ENCODE peak calls at places on chromosomes 7 and 10, in eight cellular contexts. One of them, this sample, is unnamed.

GRCh38 chr7:26213821-26214515 is 12.4 kb downstream of the CBX3 start:
- DNase-seq in prostate gland: no peak
- DNase-seq in lung: no peak
- DNase-seq in psoas muscle: no peak
- DNase-seq in GM23248: no peak
- DNase-seq in thoracic aorta: no peak
- DNase-seq in tibial artery: no peak
- DNase-seq in SJSA1: no peak
- DNase-seq in this sample: no peak

GRCh38 chr10:17454181-17454800 is at the start of gene ST8SIA6:
- DNase-seq in prostate gland: peak; percentile 54
- DNase-seq in lung: no peak
- DNase-seq in psoas muscle: peak; percentile 69
- DNase-seq in GM23248: peak; percentile 74
- DNase-seq in thoracic aorta: no peak
- DNase-seq in tibial artery: no peak
- DNase-seq in SJSA1: peak; percentile 52
- DNase-seq in this sample: peak; percentile 34

GRCh38 chr7:339062-339342 is 49.0 kb downstream of the FOXL3 start:
- DNase-seq in prostate gland: no peak
- DNase-seq in lung: no peak
- DNase-seq in psoas muscle: no peak
- DNase-seq in GM23248: no peak
- DNase-seq in thoracic aorta: no peak
- DNase-seq in tibial artery: no peak
- DNase-seq in SJSA1: no peak
- DNase-seq in this sample: no peak

GRCh38 chr10:1674501-1674900 is 62.8 kb downstream of the ADARB2 start:
- DNase-seq in prostate gland: no peak
- DNase-seq in lung: no peak
- DNase-seq in psoas muscle: no peak
- DNase-seq in GM23248: no peak
- DNase-seq in thoracic aorta: no peak
- DNase-seq in tibial artery: peak; percentile 24
- DNase-seq in SJSA1: no peak
- DNase-seq in this sample: no peak

GRCh38 chr7:14322724-14323123 is 333.3 kb upstream of the ETV1 start:
- DNase-seq in prostate gland: no peak
- DNase-seq in lung: no peak
- DNase-seq in psoas muscle: no peak
- DNase-seq in GM23248: no peak
- DNase-seq in thoracic aorta: no peak
- DNase-seq in tibial artery: no peak
- DNase-seq in SJSA1: no peak
- DNase-seq in this sample: no peak

GRCh38 chr10:8051851-8052257 is 2.6 kb upstream of the GATA3 start:
- DNase-seq in prostate gland: no peak
- DNase-seq in lung: no peak
- DNase-seq in psoas muscle: no peak
- DNase-seq in GM23248: no peak
- DNase-seq in thoracic aorta: no peak
- DNase-seq in tibial artery: peak; percentile 59
- DNase-seq in SJSA1: no peak
- DNase-seq in this sample: no peak

GRCh38 chr10:79185067-79185774 is 116.5 kb downstream of the ZMIZ1 start:
- DNase-seq in prostate gland: no peak
- DNase-seq in lung: no peak
- DNase-seq in psoas muscle: no peak
- DNase-seq in GM23248: peak; percentile 45
- DNase-seq in thoracic aorta: no peak
- DNase-seq in tibial artery: no peak
- DNase-seq in SJSA1: no peak
- DNase-seq in this sample: peak; percentile 67

GRCh38 chr7:73330772-73331171 is 2.8 kb downstream of the FKBP6 start:
- DNase-seq in prostate gland: no peak
- DNase-seq in lung: no peak
- DNase-seq in psoas muscle: no peak
- DNase-seq in GM23248: no peak
- DNase-seq in thoracic aorta: no peak
- DNase-seq in tibial artery: no peak
- DNase-seq in SJSA1: no peak
- DNase-seq in this sample: no peak

GRCh38 chr7:111356941-111357340 is 205.4 kb downstream of the IMMP2L start:
- DNase-seq in prostate gland: no peak
- DNase-seq in lung: no peak
- DNase-seq in psoas muscle: no peak
- DNase-seq in GM23248: peak; percentile 3
- DNase-seq in thoracic aorta: no peak
- DNase-seq in tibial artery: no peak
- DNase-seq in SJSA1: no peak
- DNase-seq in this sample: no peak

GRCh38 chr7:97971120-97971989 is 18.6 kb downstream of the OCM2 start:
- DNase-seq in prostate gland: no peak
- DNase-seq in lung: peak; percentile 30
- DNase-seq in psoas muscle: no peak
- DNase-seq in GM23248: peak; percentile 45
- DNase-seq in thoracic aorta: no peak
- DNase-seq in tibial artery: no peak
- DNase-seq in SJSA1: no peak
- DNase-seq in this sample: no peak

GRCh38 chr7:101395376-101395775 is 32.7 kb downstream of the COL26A1 start:
- DNase-seq in prostate gland: no peak
- DNase-seq in lung: no peak
- DNase-seq in psoas muscle: no peak
- DNase-seq in GM23248: no peak
- DNase-seq in thoracic aorta: no peak
- DNase-seq in tibial artery: no peak
- DNase-seq in SJSA1: no peak
- DNase-seq in this sample: no peak

GRCh38 chr7:80588591-80588990 is 49.9 kb upstream of the CD36 start:
- DNase-seq in prostate gland: no peak
- DNase-seq in lung: no peak
- DNase-seq in psoas muscle: no peak
- DNase-seq in GM23248: peak; percentile 39
- DNase-seq in thoracic aorta: no peak
- DNase-seq in tibial artery: no peak
- DNase-seq in SJSA1: no peak
- DNase-seq in this sample: no peak

GRCh38 chr7:1242129-1242572 is 9.5 kb downstream of the UNCX start:
- DNase-seq in prostate gland: no peak
- DNase-seq in lung: no peak
- DNase-seq in psoas muscle: peak; percentile 23
- DNase-seq in GM23248: no peak
- DNase-seq in thoracic aorta: no peak
- DNase-seq in tibial artery: no peak
- DNase-seq in SJSA1: no peak
- DNase-seq in this sample: no peak

GRCh38 chr10:81036257-81036656 is 498.6 kb downstream of the SH2D4B start:
- DNase-seq in prostate gland: no peak
- DNase-seq in lung: no peak
- DNase-seq in psoas muscle: no peak
- DNase-seq in GM23248: no peak
- DNase-seq in thoracic aorta: no peak
- DNase-seq in tibial artery: no peak
- DNase-seq in SJSA1: no peak
- DNase-seq in this sample: no peak

GRCh38 chr7:112067609-112068540 is 138.3 kb downstream of the DOCK4 start:
- DNase-seq in prostate gland: no peak
- DNase-seq in lung: no peak
- DNase-seq in psoas muscle: no peak
- DNase-seq in GM23248: no peak
- DNase-seq in thoracic aorta: no peak
- DNase-seq in tibial artery: no peak
- DNase-seq in SJSA1: no peak
- DNase-seq in this sample: no peak

GRCh38 chr10:107546239-107546638 is 381.7 kb upstream of the SORCS1 start:
- DNase-seq in prostate gland: no peak
- DNase-seq in lung: no peak
- DNase-seq in psoas muscle: no peak
- DNase-seq in GM23248: peak; percentile 86
- DNase-seq in thoracic aorta: no peak
- DNase-seq in tibial artery: no peak
- DNase-seq in SJSA1: no peak
- DNase-seq in this sample: no peak

GRCh38 chr10:62373995-62374861 is at the start of gene ZNF365:
- DNase-seq in prostate gland: no peak
- DNase-seq in lung: no peak
- DNase-seq in psoas muscle: peak; percentile 51
- DNase-seq in GM23248: peak; percentile 79
- DNase-seq in thoracic aorta: no peak
- DNase-seq in tibial artery: peak; percentile 71
- DNase-seq in SJSA1: peak; percentile 61
- DNase-seq in this sample: no peak

GRCh38 chr10:133262696-133263095 is 14.0 kb downstream of the ADAM8 start:
- DNase-seq in prostate gland: no peak
- DNase-seq in lung: no peak
- DNase-seq in psoas muscle: no peak
- DNase-seq in GM23248: no peak
- DNase-seq in thoracic aorta: no peak
- DNase-seq in tibial artery: no peak
- DNase-seq in SJSA1: no peak
- DNase-seq in this sample: no peak
- H3K4me1 ChIP-seq in prostate gland: peaks cover 16% of the 10 kb centered on the region
- H3K4me1 ChIP-seq in lung: peaks cover 27% of the 10 kb centered on the region
- H3K4me1 ChIP-seq in psoas muscle: peaks cover 10% of the 10 kb centered on the region
- H3K4me1 ChIP-seq in GM23248: peaks cover 16% of the 10 kb centered on the region
- H3K4me1 ChIP-seq in thoracic aorta: peaks cover 36% of the 10 kb centered on the region
- H3K4me1 ChIP-seq in tibial artery: peaks cover 44% of the 10 kb centered on the region
- H3K4me1 ChIP-seq in SJSA1: peaks cover 25% of the 10 kb centered on the region
- H3K4me1 ChIP-seq in this sample: peaks cover 5% of the 10 kb centered on the region

GRCh38 chr10:91607661-91608442 is 25.0 kb downstream of the PPP1R3C start:
- DNase-seq in prostate gland: no peak
- DNase-seq in lung: no peak
- DNase-seq in psoas muscle: no peak
- DNase-seq in GM23248: peak; percentile 68
- DNase-seq in thoracic aorta: no peak
- DNase-seq in tibial artery: no peak
- DNase-seq in SJSA1: no peak
- DNase-seq in this sample: peak; percentile 30

GRCh38 chr10:91603931-91604331 is 28.9 kb downstream of the PPP1R3C start:
- DNase-seq in prostate gland: peak; percentile 47
- DNase-seq in lung: no peak
- DNase-seq in psoas muscle: no peak
- DNase-seq in GM23248: no peak
- DNase-seq in thoracic aorta: no peak
- DNase-seq in tibial artery: no peak
- DNase-seq in SJSA1: no peak
- DNase-seq in this sample: no peak

GRCh38 chr10:91604936-91605534 is 27.8 kb downstream of the PPP1R3C start:
- DNase-seq in prostate gland: no peak
- DNase-seq in lung: no peak
- DNase-seq in psoas muscle: no peak
- DNase-seq in GM23248: peak; percentile 76
- DNase-seq in thoracic aorta: no peak
- DNase-seq in tibial artery: no peak
- DNase-seq in SJSA1: no peak
- DNase-seq in this sample: no peak

GRCh38 chr10:91604462-91604935 is 28.4 kb downstream of the PPP1R3C start:
- DNase-seq in prostate gland: no peak
- DNase-seq in lung: no peak
- DNase-seq in psoas muscle: no peak
- DNase-seq in GM23248: peak; percentile 35
- DNase-seq in thoracic aorta: no peak
- DNase-seq in tibial artery: no peak
- DNase-seq in SJSA1: no peak
- DNase-seq in this sample: no peak

DNA sequence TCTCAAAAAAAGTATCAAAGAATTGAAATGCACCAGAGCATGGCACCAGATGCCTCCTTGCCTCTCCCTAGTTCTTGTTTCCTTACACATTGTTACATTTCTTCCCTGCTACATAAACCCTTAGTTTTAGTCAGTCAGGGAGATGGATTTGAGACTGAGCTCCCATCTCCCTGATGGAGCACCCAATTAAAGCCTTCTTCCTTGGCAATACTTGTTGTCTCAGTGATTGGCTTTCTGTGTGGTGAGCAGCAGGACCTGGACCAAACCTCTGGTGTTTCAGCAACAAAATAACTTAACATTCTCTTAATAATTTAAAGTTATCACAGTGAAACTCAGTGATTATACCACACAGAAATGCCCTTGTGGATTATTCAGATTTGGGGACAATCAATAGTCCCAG is 26.9 kb downstream of the PPP1R3C start:
- DNase-seq in prostate gland: no peak
- DNase-seq in lung: no peak
- DNase-seq in psoas muscle: no peak
- DNase-seq in GM23248: no peak
- DNase-seq in thoracic aorta: no peak
- DNase-seq in tibial artery: no peak
- DNase-seq in SJSA1: no peak
- DNase-seq in this sample: no peak
- H3K4me1 ChIP-seq in prostate gland: peaks cover 3% of the 10 kb centered on the region
- H3K4me1 ChIP-seq in lung: peaks cover 2% of the 10 kb centered on the region
- H3K4me1 ChIP-seq in psoas muscle: peaks cover 53% of the 10 kb centered on the region
- H3K4me1 ChIP-seq in GM23248: peaks cover 66% of the 10 kb centered on the region
- H3K4me1 ChIP-seq in thoracic aorta: peaks cover 89% of the 10 kb centered on the region
- H3K4me1 ChIP-seq in tibial artery: peaks cover 55% of the 10 kb centered on the region
- H3K4me1 ChIP-seq in SJSA1: peaks cover 74% of the 10 kb centered on the region
- H3K4me1 ChIP-seq in this sample: peaks cover 29% of the 10 kb centered on the region

DNA sequence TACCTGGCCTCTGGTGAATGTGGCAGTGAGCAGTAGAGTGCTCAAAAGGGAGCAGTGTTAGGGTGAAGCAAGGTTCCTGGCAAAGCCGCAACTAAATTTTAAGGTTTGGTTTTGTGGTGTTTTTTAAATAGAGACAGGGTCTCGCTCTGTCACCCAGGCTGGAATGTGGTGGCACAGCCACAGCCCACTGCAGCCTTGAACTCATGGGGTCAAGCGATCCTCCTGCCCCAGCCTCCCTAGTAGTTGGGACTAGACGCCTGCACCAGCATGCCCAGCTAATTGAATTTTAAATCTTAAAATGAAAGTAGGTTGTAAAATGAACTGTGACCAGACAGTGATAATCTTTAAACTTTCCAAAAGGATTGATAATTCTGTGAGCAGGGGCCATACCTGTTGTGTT is 130.4 kb downstream of the CCNY start:
- DNase-seq in prostate gland: no peak
- DNase-seq in lung: no peak
- DNase-seq in psoas muscle: no peak
- DNase-seq in GM23248: no peak
- DNase-seq in thoracic aorta: no peak
- DNase-seq in tibial artery: no peak
- DNase-seq in SJSA1: no peak
- DNase-seq in this sample: no peak
- H3K4me1 ChIP-seq in prostate gland: no peaks in the 10 kb centered on the region
- H3K4me1 ChIP-seq in lung: peaks cover 32% of the 10 kb centered on the region
- H3K4me1 ChIP-seq in psoas muscle: peaks cover 70% of the 10 kb centered on the region
- H3K4me1 ChIP-seq in GM23248: peaks cover 33% of the 10 kb centered on the region
- H3K4me1 ChIP-seq in thoracic aorta: peaks cover 50% of the 10 kb centered on the region
- H3K4me1 ChIP-seq in tibial artery: peaks cover 26% of the 10 kb centered on the region
- H3K4me1 ChIP-seq in SJSA1: peaks cover 12% of the 10 kb centered on the region
- H3K4me1 ChIP-seq in this sample: peaks cover 13% of the 10 kb centered on the region

DNA sequence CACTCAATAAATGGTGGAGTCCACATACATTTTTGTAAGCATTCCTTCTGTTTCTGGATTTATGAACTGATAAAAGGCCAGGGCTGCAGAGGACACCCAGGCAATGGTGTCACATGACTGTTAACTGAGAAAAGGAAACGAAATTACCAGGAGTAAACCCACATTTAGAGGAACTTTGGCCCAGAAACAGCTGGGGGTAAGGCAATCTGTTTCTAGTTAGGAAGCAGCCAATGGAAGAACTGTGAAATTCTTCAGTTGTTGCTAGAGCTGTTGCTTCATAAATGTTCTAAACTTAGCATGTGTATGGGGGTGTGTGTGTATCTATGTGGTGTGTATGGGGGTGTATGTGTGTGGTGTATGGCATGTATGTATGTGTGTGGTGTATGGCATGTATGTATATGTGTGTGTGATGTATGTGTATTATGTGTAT is 11.8 kb upstream of the PDCD4 start:
- DNase-seq in prostate gland: no peak
- DNase-seq in lung: no peak
- DNase-seq in psoas muscle: no peak
- DNase-seq in GM23248: peak; percentile 84
- DNase-seq in thoracic aorta: no peak
- DNase-seq in tibial artery: no peak
- DNase-seq in SJSA1: no peak
- DNase-seq in this sample: peak; percentile 33
- H3K4me1 ChIP-seq in prostate gland: peaks cover 11% of the 10 kb centered on the region
- H3K4me1 ChIP-seq in lung: peaks cover 22% of the 10 kb centered on the region
- H3K4me1 ChIP-seq in psoas muscle: peaks cover 14% of the 10 kb centered on the region
- H3K4me1 ChIP-seq in GM23248: peaks cover 20% of the 10 kb centered on the region
- H3K4me1 ChIP-seq in thoracic aorta: peaks cover 45% of the 10 kb centered on the region
- H3K4me1 ChIP-seq in tibial artery: peaks cover 33% of the 10 kb centered on the region
- H3K4me1 ChIP-seq in SJSA1: peaks cover 14% of the 10 kb centered on the region
- H3K4me1 ChIP-seq in this sample: peaks cover 38% of the 10 kb centered on the region